ENCODE peak calls at places on chromosomes 2 and 18, in ten cellular contexts. One of them, this sample, is unnamed.

GRCh38 chr2:196876364-196876763 is 50.1 kb downstream of the PGAP1 start:
- DNase-seq in fibroblast of mammary gland: no peak
- DNase-seq in fibroblast of the aortic adventitia: no peak
- DNase-seq in neural progenitor cell: no peak
- DNase-seq in kidney: no peak
- DNase-seq in left lung: no peak
- DNase-seq in brain microvascular endothelial cell: no peak
- DNase-seq in cardiac fibroblast: no peak
- DNase-seq in mucosa of descending colon: no peak
- DNase-seq in adrenal gland: no peak
- DNase-seq in this sample: no peak

GRCh38 chr2:226965376-226965775 is 129.5 kb downstream of the RHBDD1 start:
- DNase-seq in fibroblast of mammary gland: no peak
- DNase-seq in brain microvascular endothelial cell: no peak
- DNase-seq in left lung: no peak
- DNase-seq in mucosa of descending colon: no peak
- DNase-seq in adrenal gland: no peak
- DNase-seq in kidney: no peak
- DNase-seq in fibroblast of the aortic adventitia: peak; percentile 27
- DNase-seq in cardiac fibroblast: no peak
- DNase-seq in neural progenitor cell: no peak
- DNase-seq in this sample: no peak

GRCh38 chr2:168658706-168659105 is 143.7 kb upstream of the NOSTRIN start:
- DNase-seq in brain microvascular endothelial cell: no peak
- DNase-seq in cardiac fibroblast: no peak
- DNase-seq in mucosa of descending colon: no peak
- DNase-seq in left lung: no peak
- DNase-seq in fibroblast of the aortic adventitia: no peak
- DNase-seq in adrenal gland: no peak
- DNase-seq in neural progenitor cell: no peak
- DNase-seq in fibroblast of mammary gland: no peak
- DNase-seq in kidney: no peak
- DNase-seq in this sample: no peak

GRCh38 chr2:47032773-47033101 is 117.1 kb upstream of the MCFD2 start:
- DNase-seq in cardiac fibroblast: no peak
- DNase-seq in brain microvascular endothelial cell: no peak
- DNase-seq in fibroblast of the aortic adventitia: no peak
- DNase-seq in fibroblast of mammary gland: no peak
- DNase-seq in left lung: no peak
- DNase-seq in kidney: no peak
- DNase-seq in adrenal gland: no peak
- DNase-seq in neural progenitor cell: no peak
- DNase-seq in mucosa of descending colon: no peak
- DNase-seq in this sample: no peak

GRCh38 chr2:869894-870293 is 80.8 kb upstream of the SNTG2 start:
- DNase-seq in fibroblast of the aortic adventitia: no peak
- DNase-seq in left lung: no peak
- DNase-seq in fibroblast of mammary gland: no peak
- DNase-seq in cardiac fibroblast: no peak
- DNase-seq in neural progenitor cell: no peak
- DNase-seq in brain microvascular endothelial cell: no peak
- DNase-seq in mucosa of descending colon: no peak
- DNase-seq in kidney: no peak
- DNase-seq in adrenal gland: no peak
- DNase-seq in this sample: no peak

GRCh38 chr2:212928681-212929080 is 222.7 kb downstream of the IKZF2 start:
- DNase-seq in cardiac fibroblast: peak; percentile 18
- DNase-seq in brain microvascular endothelial cell: no peak
- DNase-seq in mucosa of descending colon: no peak
- DNase-seq in neural progenitor cell: peak; percentile 11
- DNase-seq in fibroblast of mammary gland: peak; percentile 65
- DNase-seq in fibroblast of the aortic adventitia: peak; percentile 90
- DNase-seq in adrenal gland: no peak
- DNase-seq in kidney: no peak
- DNase-seq in left lung: no peak
- DNase-seq in this sample: no peak

GRCh38 chr2:27431395-27431794 is 3.0 kb downstream of the NRBP1 start:
- DNase-seq in mucosa of descending colon: no peak
- DNase-seq in left lung: no peak
- DNase-seq in fibroblast of the aortic adventitia: peak; percentile 26
- DNase-seq in neural progenitor cell: no peak
- DNase-seq in adrenal gland: no peak
- DNase-seq in brain microvascular endothelial cell: peak; percentile 43
- DNase-seq in cardiac fibroblast: peak; percentile 73
- DNase-seq in kidney: no peak
- DNase-seq in fibroblast of mammary gland: peak; percentile 82
- DNase-seq in this sample: peak; percentile 42

GRCh38 chr18:55228707-55229106 is 269.4 kb upstream of the CCDC68 start:
- DNase-seq in fibroblast of the aortic adventitia: no peak
- DNase-seq in fibroblast of mammary gland: no peak
- DNase-seq in brain microvascular endothelial cell: no peak
- DNase-seq in mucosa of descending colon: no peak
- DNase-seq in left lung: peak; percentile 60
- DNase-seq in adrenal gland: no peak
- DNase-seq in neural progenitor cell: peak; percentile 47
- DNase-seq in kidney: peak; percentile 64
- DNase-seq in cardiac fibroblast: no peak
- DNase-seq in this sample: no peak

GRCh38 chr2:11631462-11631861 is 38.5 kb downstream of the NTSR2 start:
- DNase-seq in adrenal gland: no peak
- DNase-seq in cardiac fibroblast: no peak
- DNase-seq in brain microvascular endothelial cell: no peak
- DNase-seq in left lung: no peak
- DNase-seq in fibroblast of the aortic adventitia: peak; percentile 33
- DNase-seq in fibroblast of mammary gland: peak; percentile 10
- DNase-seq in neural progenitor cell: no peak
- DNase-seq in kidney: no peak
- DNase-seq in mucosa of descending colon: no peak
- DNase-seq in this sample: no peak

GRCh38 chr18:9876867-9877654 is 8.7 kb upstream of the TXNDC2 start:
- DNase-seq in fibroblast of the aortic adventitia: peak; percentile 100
- DNase-seq in adrenal gland: peak; percentile 71
- DNase-seq in cardiac fibroblast: peak; percentile 92
- DNase-seq in fibroblast of mammary gland: peak; percentile 89
- DNase-seq in neural progenitor cell: peak; percentile 66
- DNase-seq in brain microvascular endothelial cell: peak; percentile 92
- DNase-seq in kidney: no peak
- DNase-seq in mucosa of descending colon: no peak
- DNase-seq in left lung: no peak
- DNase-seq in this sample: peak; percentile 94

GRCh38 chr2:207617011-207617671 is 8.1 kb downstream of the METTL21A start:
- DNase-seq in cardiac fibroblast: peak; percentile 91
- DNase-seq in left lung: no peak
- DNase-seq in neural progenitor cell: peak; percentile 8
- DNase-seq in fibroblast of mammary gland: peak; percentile 96
- DNase-seq in kidney: no peak
- DNase-seq in mucosa of descending colon: no peak
- DNase-seq in brain microvascular endothelial cell: peak; percentile 80
- DNase-seq in fibroblast of the aortic adventitia: peak; percentile 70
- DNase-seq in adrenal gland: no peak
- DNase-seq in this sample: peak; percentile 93

GRCh38 chr18:49476664-49477411 is 10.2 kb downstream of the C18orf32 start:
- DNase-seq in cardiac fibroblast: peak; percentile 96
- DNase-seq in brain microvascular endothelial cell: peak; percentile 68
- DNase-seq in mucosa of descending colon: no peak
- DNase-seq in fibroblast of the aortic adventitia: peak; percentile 88
- DNase-seq in neural progenitor cell: no peak
- DNase-seq in left lung: peak; percentile 79
- DNase-seq in kidney: no peak
- DNase-seq in fibroblast of mammary gland: peak; percentile 86
- DNase-seq in adrenal gland: no peak
- DNase-seq in this sample: peak; percentile 92
- H3K4me3 ChIP-seq in cardiac fibroblast: no peak overlapping the region
- H3K4me3 ChIP-seq in brain microvascular endothelial cell: no peak overlapping the region
- H3K4me3 ChIP-seq in mucosa of descending colon: no peak overlapping the region
- H3K4me3 ChIP-seq in fibroblast of the aortic adventitia: no peak overlapping the region
- H3K4me3 ChIP-seq in neural progenitor cell: no peak overlapping the region
- H3K4me3 ChIP-seq in left lung: no peak overlapping the region
- H3K4me3 ChIP-seq in kidney: no peak overlapping the region
- H3K4me3 ChIP-seq in fibroblast of mammary gland: no peak overlapping the region
- H3K4me3 ChIP-seq in adrenal gland: peak overlapping the region; percentile 16
- H3K4me3 ChIP-seq in this sample: no peak overlapping the region

GRCh38 chr2:62284980-62285379 is 89.1 kb downstream of the B3GNT2 start:
- DNase-seq in left lung: no peak
- DNase-seq in cardiac fibroblast: no peak
- DNase-seq in neural progenitor cell: no peak
- DNase-seq in adrenal gland: no peak
- DNase-seq in kidney: no peak
- DNase-seq in brain microvascular endothelial cell: no peak
- DNase-seq in mucosa of descending colon: no peak
- DNase-seq in fibroblast of mammary gland: no peak
- DNase-seq in fibroblast of the aortic adventitia: no peak
- DNase-seq in this sample: no peak
- TF ChIP-seq CTCF in left lung: no peak
- TF ChIP-seq CTCF in cardiac fibroblast: no peak
- TF ChIP-seq CTCF in neural progenitor cell: no peak
- TF ChIP-seq CTCF in adrenal gland: no peak
- TF ChIP-seq CTCF in kidney: no peak
- TF ChIP-seq CTCF in brain microvascular endothelial cell: no peak
- TF ChIP-seq CTCF in mucosa of descending colon: no peak
- TF ChIP-seq CTCF in fibroblast of mammary gland: no peak
- TF ChIP-seq CTCF in fibroblast of the aortic adventitia: no peak
- TF ChIP-seq CTCF in this sample: no peak

GRCh38 chr2:7093376-7093775 is 176.2 kb downstream of the RNF144A start:
- DNase-seq in mucosa of descending colon: no peak
- DNase-seq in brain microvascular endothelial cell: no peak
- DNase-seq in neural progenitor cell: no peak
- DNase-seq in fibroblast of the aortic adventitia: no peak
- DNase-seq in cardiac fibroblast: no peak
- DNase-seq in left lung: no peak
- DNase-seq in fibroblast of mammary gland: no peak
- DNase-seq in kidney: no peak
- DNase-seq in adrenal gland: no peak
- DNase-seq in this sample: no peak

GRCh38 chr2:7094113-7094760 is 177.0 kb downstream of the RNF144A start:
- DNase-seq in mucosa of descending colon: peak; percentile 45
- DNase-seq in neural progenitor cell: no peak
- DNase-seq in fibroblast of mammary gland: no peak
- DNase-seq in adrenal gland: no peak
- DNase-seq in cardiac fibroblast: no peak
- DNase-seq in brain microvascular endothelial cell: peak; percentile 29
- DNase-seq in kidney: no peak
- DNase-seq in left lung: no peak
- DNase-seq in fibroblast of the aortic adventitia: no peak
- DNase-seq in this sample: peak; percentile 26

GRCh38 chr2:7098816-7099215 is 181.6 kb downstream of the RNF144A start:
- DNase-seq in kidney: no peak
- DNase-seq in cardiac fibroblast: no peak
- DNase-seq in mucosa of descending colon: no peak
- DNase-seq in left lung: no peak
- DNase-seq in fibroblast of mammary gland: no peak
- DNase-seq in neural progenitor cell: no peak
- DNase-seq in brain microvascular endothelial cell: no peak
- DNase-seq in fibroblast of the aortic adventitia: no peak
- DNase-seq in adrenal gland: no peak
- DNase-seq in this sample: no peak

GRCh38 chr2:7096726-7097352 is 179.6 kb downstream of the RNF144A start:
- DNase-seq in neural progenitor cell: no peak
- DNase-seq in fibroblast of the aortic adventitia: no peak
- DNase-seq in fibroblast of mammary gland: no peak
- DNase-seq in mucosa of descending colon: no peak
- DNase-seq in brain microvascular endothelial cell: no peak
- DNase-seq in left lung: no peak
- DNase-seq in adrenal gland: no peak
- DNase-seq in kidney: no peak
- DNase-seq in cardiac fibroblast: no peak
- DNase-seq in this sample: no peak

DNA sequence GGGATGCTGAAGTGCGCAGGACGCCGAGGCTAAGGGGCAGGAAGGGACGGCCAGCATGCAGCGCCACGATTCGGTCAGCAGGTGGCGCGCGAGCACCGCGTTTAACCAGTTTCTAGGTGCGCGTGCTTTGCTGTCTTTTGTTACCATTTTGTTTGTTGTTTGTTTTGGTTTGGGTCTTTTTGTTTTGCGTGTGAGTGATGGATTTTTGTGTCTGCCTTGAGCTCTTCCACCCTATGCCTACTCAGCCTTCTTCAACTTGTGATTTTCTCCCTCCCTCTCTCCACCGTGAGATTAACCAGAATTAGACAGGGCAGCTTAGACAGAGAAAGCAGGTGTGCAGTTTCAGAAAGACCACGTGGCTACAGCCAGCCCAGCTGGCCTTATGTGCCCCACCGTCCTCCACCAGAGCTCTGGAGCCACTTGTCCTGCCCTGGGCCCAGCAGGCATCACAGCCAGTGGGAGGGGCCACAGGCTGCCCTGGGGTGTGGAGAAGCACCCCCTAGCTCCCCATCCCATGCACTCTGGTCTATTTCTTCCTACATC is 180.2 kb downstream of the RNF144A start:
- DNase-seq in cardiac fibroblast: peak; percentile 67
- DNase-seq in adrenal gland: peak; percentile 70
- DNase-seq in fibroblast of mammary gland: peak; percentile 59
- DNase-seq in mucosa of descending colon: peak; percentile 84
- DNase-seq in left lung: peak; percentile 96
- DNase-seq in brain microvascular endothelial cell: peak; percentile 34
- DNase-seq in kidney: peak; percentile 88
- DNase-seq in neural progenitor cell: peak; percentile 79
- DNase-seq in fibroblast of the aortic adventitia: peak; percentile 60
- DNase-seq in this sample: peak; percentile 71
- H3K4me3 ChIP-seq in cardiac fibroblast: no peak overlapping the region
- H3K4me3 ChIP-seq in adrenal gland: peak overlapping the region; percentile 21
- H3K4me3 ChIP-seq in fibroblast of mammary gland: no peak overlapping the region
- H3K4me3 ChIP-seq in mucosa of descending colon: no peak overlapping the region
- H3K4me3 ChIP-seq in left lung: no peak overlapping the region
- H3K4me3 ChIP-seq in brain microvascular endothelial cell: no peak overlapping the region
- H3K4me3 ChIP-seq in kidney: peak overlapping the region; percentile 51
- H3K4me3 ChIP-seq in neural progenitor cell: no peak overlapping the region
- H3K4me3 ChIP-seq in fibroblast of the aortic adventitia: peak overlapping the region; percentile 22
- H3K4me3 ChIP-seq in this sample: no peak overlapping the region

GRCh38 chr18:45839415-45840395 is 14.2 kb downstream of the SIGLEC15 start:
- DNase-seq in left lung: no peak
- DNase-seq in brain microvascular endothelial cell: peak; percentile 71
- DNase-seq in neural progenitor cell: peak; percentile 50
- DNase-seq in mucosa of descending colon: peak; percentile 32
- DNase-seq in fibroblast of mammary gland: peak; percentile 83
- DNase-seq in adrenal gland: peak; percentile 51
- DNase-seq in fibroblast of the aortic adventitia: peak; percentile 81
- DNase-seq in kidney: no peak
- DNase-seq in cardiac fibroblast: peak; percentile 86
- DNase-seq in this sample: peak; percentile 92

GRCh38 chr18:45836242-45837215 is 11.1 kb downstream of the SIGLEC15 start:
- DNase-seq in fibroblast of mammary gland: no peak
- DNase-seq in neural progenitor cell: peak; percentile 33
- DNase-seq in brain microvascular endothelial cell: no peak
- DNase-seq in kidney: no peak
- DNase-seq in left lung: no peak
- DNase-seq in adrenal gland: no peak
- DNase-seq in cardiac fibroblast: no peak
- DNase-seq in fibroblast of the aortic adventitia: no peak
- DNase-seq in mucosa of descending colon: no peak
- DNase-seq in this sample: no peak

GRCh38 chr18:45835057-45835634 is 9.7 kb downstream of the SIGLEC15 start:
- DNase-seq in kidney: no peak
- DNase-seq in fibroblast of the aortic adventitia: no peak
- DNase-seq in neural progenitor cell: no peak
- DNase-seq in brain microvascular endothelial cell: no peak
- DNase-seq in adrenal gland: no peak
- DNase-seq in cardiac fibroblast: no peak
- DNase-seq in fibroblast of mammary gland: no peak
- DNase-seq in mucosa of descending colon: no peak
- DNase-seq in left lung: no peak
- DNase-seq in this sample: no peak

GRCh38 chr18:45838302-45839070 is 13.0 kb downstream of the SIGLEC15 start:
- DNase-seq in neural progenitor cell: no peak
- DNase-seq in adrenal gland: peak; percentile 56
- DNase-seq in left lung: peak; percentile 84
- DNase-seq in fibroblast of mammary gland: no peak
- DNase-seq in mucosa of descending colon: peak; percentile 37
- DNase-seq in cardiac fibroblast: no peak
- DNase-seq in fibroblast of the aortic adventitia: no peak
- DNase-seq in kidney: peak; percentile 80
- DNase-seq in brain microvascular endothelial cell: no peak
- DNase-seq in this sample: no peak

GRCh38 chr18:45837283-45838070 is 12.0 kb downstream of the SIGLEC15 start:
- DNase-seq in mucosa of descending colon: peak; percentile 77
- DNase-seq in left lung: peak; percentile 90
- DNase-seq in fibroblast of mammary gland: peak; percentile 43
- DNase-seq in kidney: peak; percentile 81
- DNase-seq in fibroblast of the aortic adventitia: no peak
- DNase-seq in adrenal gland: peak; percentile 57
- DNase-seq in brain microvascular endothelial cell: no peak
- DNase-seq in neural progenitor cell: peak; percentile 88
- DNase-seq in cardiac fibroblast: peak; percentile 62
- DNase-seq in this sample: peak; percentile 58
- TF ChIP-seq CTCF in mucosa of descending colon: no peak
- TF ChIP-seq CTCF in left lung: no peak
- TF ChIP-seq CTCF in fibroblast of mammary gland: no peak
- TF ChIP-seq CTCF in kidney: peak; percentile 42
- TF ChIP-seq CTCF in fibroblast of the aortic adventitia: no peak
- TF ChIP-seq CTCF in adrenal gland: no peak
- TF ChIP-seq CTCF in brain microvascular endothelial cell: no peak
- TF ChIP-seq CTCF in neural progenitor cell: peak; percentile 41
- TF ChIP-seq CTCF in cardiac fibroblast: no peak
- TF ChIP-seq CTCF in this sample: peak; percentile 34